ENCODE peak calls at places on chromosomes 2 and 18, in seven cellular contexts. V is astrocyte of the cerebellum; W is activated naive CD4-positive, alpha-beta T cell treated with anti-CD3 and anti-CD28 coated beads for 36 hours; I is COR-L47; H is NCI-H510A treated with DMSO at 0.1 percent for 48 hours; O is cerebellum; Z is kidney. D is an unnamed sample.

GRCh38 chr18:76621782-76622495 is 126.9 kb upstream of the ZNF516 start:
- DNase-seq in V (no peak), W (no peak), I (peak), H (peak), O (no peak), Z (no peak), D (no peak)

GRCh38 chr2:232781765-232782164 is 5.4 kb upstream of the KCNJ13 start:
- DNase-seq in V (peak), W (peak), I (no peak), H (no peak), O (no peak), Z (no peak), D (peak)

GRCh38 chr2:46297546-46298271 is 502 bp downstream of the EPAS1 start:
- DNase-seq in V (no peak), W (peak), I (no peak), H (peak), O (no peak), Z (peak), D (no peak)

GRCh38 chr2:168119519-168120141 is 127.8 kb downstream of the STK39 start:
- DNase-seq in V (peak), W (peak), I (peak), H (peak), O (peak), Z (no peak), D (peak)

GRCh38 chr2:239181074-239181581 is 219.7 kb downstream of the HDAC4 start:
- DNase-seq in V (no peak), W (no peak), I (peak), H (peak), O (no peak), Z (peak), D (no peak)

GRCh38 chr18:48851563-48851962 is 99.2 kb downstream of the SMAD7 start:
- DNase-seq in V (no peak), W (peak), I (no peak), H (no peak), O (no peak), Z (peak), D (no peak)

GRCh38 chr18:49970288-49970687 is 157.0 kb upstream of the ACAA2 start:
- DNase-seq in V (no peak), W (no peak), I (no peak), H (no peak), O (no peak), Z (no peak), D (no peak)

GRCh38 chr2:161367675-161368074 is 48.4 kb upstream of the TBR1 start:
- DNase-seq in V (no peak), W (no peak), I (no peak), H (no peak), O (no peak), Z (no peak), D (no peak)

GRCh38 chr2:62099523-62100175 is 96.3 kb upstream of the B3GNT2 start:
- DNase-seq in V (no peak), W (no peak), I (no peak), H (no peak), O (no peak), Z (no peak), D (no peak)

GRCh38 chr2:208384637-208385036 is 22.0 kb upstream of the PTH2R start:
- DNase-seq in V (no peak), W (no peak), I (no peak), H (no peak), O (no peak), Z (no peak), D (no peak)